ENCODE peak calls at places on chromosomes 1 and 21, in four cellular contexts. V is heart left ventricle; N is Calu3; R is CD8-positive, alpha-beta T cell. U is an unnamed sample.

GRCh38 chr1:177871633-177872562 is 98.0 kb downstream of the SEC16B start:
- DNase-seq in V (no peak), N (no peak), R (no peak), U (no peak)

GRCh38 chr1:40042337-40042736 is 1.8 kb downstream of the CAP1 start:
- DNase-seq in V (no peak), N (no peak), R (no peak), U (no peak)

GRCh38 chr1:205088341-205088740 is 4.1 kb upstream of the TMEM81 start:
- DNase-seq in V (no peak), N (no peak), R (no peak), U (no peak)

GRCh38 chr1:245026252-245026651 is 128.5 kb upstream of the KIF26B start:
- DNase-seq in V (no peak), N (no peak), R (no peak), U (no peak)

GRCh38 chr1:85135456-85135798 is 65.4 kb downstream of the SYDE2 start:
- DNase-seq in V (no peak), N (no peak), R (no peak), U (no peak)

GRCh38 chr1:233879841-233880240 is 24.6 kb upstream of the SLC35F3 start:
- DNase-seq in V (no peak), N (no peak), R (no peak), U (no peak)

GRCh38 chr1:186443638-186444037 is 17.3 kb downstream of the PDC start:
- DNase-seq in V (no peak), N (no peak), R (no peak), U (no peak)

GRCh38 chr1:63115527-63115926 is 206.8 kb upstream of the FOXD3 start:
- DNase-seq in V (no peak), N (no peak), R (no peak), U (no peak)

GRCh38 chr21:40830836-40831235 is 16.1 kb downstream of the DSCAM start:
- DNase-seq in V (no peak), N (no peak), R (no peak), U (no peak)

GRCh38 chr21:40829308-40829707 is 17.6 kb downstream of the DSCAM start:
- DNase-seq in V (no peak), N (no peak), R (no peak), U (no peak)

GRCh38 chr21:40832316-40832715 is 14.6 kb downstream of the DSCAM start:
- DNase-seq in V (no peak), N (no peak), R (no peak), U (no peak)

GRCh38 chr21:40827509-40827908 is 19.4 kb downstream of the DSCAM start:
- DNase-seq in V (no peak), N (no peak), R (no peak), U (no peak)

GRCh38 chr21:40829791-40830190 is 17.2 kb downstream of the DSCAM start:
- DNase-seq in V (no peak), N (no peak), R (no peak), U (no peak)
- TF ChIP-seq CTCF in V (no peak), N (no peak), R (no peak), U (no peak)

DNA sequence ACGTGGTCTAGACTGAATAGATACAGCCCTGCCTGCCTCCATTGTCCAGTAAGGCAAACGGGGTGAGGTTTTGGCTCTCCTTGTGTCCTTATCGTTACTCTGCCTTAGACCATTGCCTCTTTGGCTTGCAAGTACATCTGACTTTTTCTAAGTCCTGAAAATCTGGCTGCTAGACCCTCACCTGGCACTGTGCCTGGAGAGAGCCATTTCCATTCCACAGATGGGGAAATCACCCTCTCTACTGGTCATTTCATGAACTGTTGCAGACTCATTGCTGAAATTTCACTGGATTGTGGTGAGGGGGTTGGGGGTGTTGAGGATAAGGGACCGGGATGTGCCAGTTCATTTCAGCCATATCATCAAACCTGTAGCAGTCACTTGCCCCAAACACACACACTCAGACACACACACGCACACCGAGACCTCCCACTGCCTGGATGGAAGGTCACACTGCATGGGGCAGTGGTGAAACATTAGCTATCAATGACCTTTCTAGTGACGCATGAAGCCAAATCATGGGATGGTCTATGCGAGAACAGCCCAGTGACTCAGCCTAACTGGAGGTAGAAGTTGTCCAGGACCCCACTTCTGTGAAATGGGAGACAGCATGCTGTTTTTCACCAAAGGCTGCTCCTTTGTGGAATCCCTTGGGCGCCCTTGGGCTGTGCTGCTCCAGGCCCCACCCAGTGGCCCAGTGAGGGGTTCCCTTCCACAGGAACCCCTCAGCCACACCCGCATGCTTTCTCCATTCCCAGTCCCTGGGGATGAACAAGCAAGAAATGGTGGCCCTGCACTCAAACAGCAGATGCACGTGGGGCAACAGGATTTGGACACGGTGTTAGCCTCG is 34.9 kb upstream of the VASH2 start:
- DNase-seq in V (peak), N (peak), R (no peak), U (no peak)
- TF ChIP-seq CTCF in V (no peak), N (peak), R (no peak), U (no peak)

GRCh38 chr21:38806153-38806941 is 618 bp downstream of the ETS2 start:
- DNase-seq in V (peak), N (no peak), R (peak), U (no peak)

GRCh38 chr21:38806942-38807284 is 1.2 kb downstream of the ETS2 start:
- DNase-seq in V (no peak), N (no peak), R (no peak), U (no peak)

GRCh38 chr21:38804030-38804616 is 1.6 kb upstream of the ETS2 start:
- DNase-seq in V (no peak), N (no peak), R (no peak), U (no peak)

GRCh38 chr21:38804617-38805281 is 980 bp upstream of the ETS2 start:
- DNase-seq in V (peak), N (peak), R (peak), U (peak)

GRCh38 chr21:38805282-38806152 is at the start of gene ETS2:
- DNase-seq in V (peak), N (peak), R (peak), U (peak)
- TF ChIP-seq CTCF in V (no peak), N (no peak), R (no peak), U (peak)

DNA sequence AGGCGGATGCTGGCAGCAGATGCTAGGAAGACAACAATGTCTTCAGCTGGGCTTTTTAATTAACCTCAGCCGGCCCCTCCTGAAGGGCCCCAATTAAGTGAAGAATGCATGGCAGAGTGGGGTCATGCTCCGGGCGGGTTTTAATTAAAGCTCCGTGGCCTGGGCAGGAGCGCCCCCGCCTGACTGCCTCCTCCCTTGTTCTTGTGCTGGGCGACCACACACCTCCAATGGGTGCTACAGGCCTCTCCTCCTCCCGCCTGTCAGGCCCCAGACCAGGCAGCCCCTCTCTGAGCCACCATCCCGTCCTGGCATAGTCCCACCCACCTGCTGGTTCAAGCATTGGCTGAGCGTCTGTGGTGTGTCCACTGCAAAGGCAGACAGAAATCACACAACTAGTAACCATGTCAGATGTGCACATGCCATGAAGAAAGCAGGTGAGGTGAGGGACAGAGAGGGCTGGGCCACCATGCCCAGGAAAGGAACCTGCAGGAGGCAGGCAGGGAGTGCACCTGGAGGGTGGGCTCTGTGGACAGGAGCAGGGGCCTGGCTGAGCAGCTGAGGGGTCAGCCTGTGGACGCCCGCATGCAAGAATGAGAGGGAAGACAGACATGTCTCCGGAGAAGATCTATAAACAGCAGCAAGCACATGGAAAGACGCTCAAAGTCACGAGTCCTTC is 8.5 kb upstream of the ARF1 start:
- DNase-seq in V (no peak), N (peak), R (no peak), U (peak)
- TF ChIP-seq CTCF in V (no peak), N (no peak), R (no peak), U (no peak)

GRCh38 chr1:169266133-169266532 is 101.5 kb downstream of the NME7 start:
- DNase-seq in V (no peak), N (no peak), R (no peak), U (no peak)

GRCh38 chr1:169271094-169271493 is 96.5 kb downstream of the NME7 start:
- DNase-seq in V (no peak), N (no peak), R (no peak), U (no peak)
- TF ChIP-seq CTCF in V (no peak), N (peak), R (no peak), U (no peak)

DNA sequence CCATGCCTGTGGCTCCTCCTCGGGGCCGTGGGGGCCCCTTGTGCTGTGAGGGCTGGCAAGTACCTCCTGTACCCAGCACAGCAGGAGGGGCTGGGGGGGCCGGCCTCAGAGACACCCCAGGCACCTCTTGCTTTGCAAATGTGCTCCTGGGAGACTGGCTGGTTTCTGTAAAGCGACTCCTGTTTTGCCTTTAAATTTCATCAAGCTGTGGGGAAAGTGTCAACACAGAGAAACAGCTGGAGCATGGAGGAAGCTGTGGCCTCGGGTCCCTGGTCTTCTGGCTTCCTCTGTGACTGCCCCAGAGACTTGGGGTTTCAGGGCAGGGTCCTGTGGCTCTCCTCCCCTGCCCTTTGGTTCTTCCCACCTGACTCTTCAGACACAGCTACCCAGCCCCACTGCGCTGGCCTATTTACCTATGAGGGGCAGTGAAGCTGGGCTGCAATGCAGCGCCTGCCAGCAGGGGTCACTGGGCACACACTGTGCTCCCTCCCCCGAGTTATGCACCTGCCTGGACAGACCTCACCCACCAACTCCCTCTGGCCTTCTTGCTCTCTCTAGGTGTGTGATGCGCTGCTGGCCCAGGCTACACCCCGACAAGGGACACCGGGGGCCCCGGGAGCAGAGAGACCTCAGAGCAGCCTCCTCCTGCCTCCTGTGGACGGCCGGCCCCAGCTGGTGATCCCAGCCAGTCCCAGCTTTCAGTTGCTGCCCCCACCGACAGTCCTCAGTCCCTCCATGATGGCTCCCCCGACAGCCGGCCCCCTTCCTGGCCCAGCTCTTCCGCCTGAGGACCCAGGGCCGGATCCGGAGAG is 17.6 kb upstream of the PEX10 start:
- DNase-seq in V (no peak), N (no peak), R (no peak), U (no peak)
- TF ChIP-seq CTCF in V (no peak), N (no peak), R (no peak), U (peak)

DNA sequence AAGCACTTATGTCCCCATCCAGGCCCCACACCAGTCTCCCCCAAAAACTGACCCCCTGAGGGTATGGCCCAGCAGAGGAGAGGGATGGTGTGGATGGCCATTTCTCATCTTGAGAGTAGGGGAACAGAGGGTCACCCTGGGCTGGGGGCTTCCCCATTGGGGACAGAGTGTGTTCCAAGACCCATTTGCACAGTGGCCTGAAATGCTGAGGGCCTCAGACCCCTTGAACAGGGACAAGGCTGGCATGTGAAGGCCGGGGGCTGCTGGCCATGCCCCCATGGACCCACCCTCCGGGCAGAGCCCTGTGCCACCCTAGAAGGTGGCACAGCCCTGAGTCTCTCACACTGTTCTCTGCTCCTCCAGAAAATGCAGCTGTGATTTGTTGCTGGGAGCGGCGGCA is 8.0 kb downstream of the CTRC start:
- DNase-seq in V (no peak), N (no peak), R (no peak), U (no peak)
- TF ChIP-seq CTCF in V (no peak), N (no peak), R (no peak), U (no peak)

GRCh38 chr21:21690068-21690665 is 692.0 kb downstream of the NCAM2 start:
- DNase-seq in V (no peak), N (no peak), R (no peak), U (no peak)

DNA sequence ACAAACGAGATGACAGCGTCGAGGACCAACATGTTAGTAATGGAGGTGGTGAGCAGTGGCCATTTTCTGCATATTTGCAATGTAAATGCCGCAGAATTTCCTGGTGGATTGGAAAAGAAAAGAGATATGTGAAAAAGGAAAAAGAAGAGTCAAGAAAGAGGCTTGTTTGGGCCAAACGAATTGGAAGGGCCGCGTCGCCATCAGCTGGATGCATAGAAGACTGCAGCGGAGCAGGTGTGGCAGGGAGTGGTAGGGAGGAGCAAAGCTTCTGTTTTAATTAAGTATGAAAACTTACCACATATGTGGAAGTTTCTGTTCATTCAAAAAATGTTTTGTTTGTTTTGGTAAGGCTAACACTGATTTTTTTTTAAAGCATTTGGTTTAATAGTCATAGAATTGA is 690.7 kb downstream of the NCAM2 start:
- DNase-seq in V (no peak), N (no peak), R (no peak), U (no peak)
- TF ChIP-seq CTCF in V (no peak), N (no peak), R (no peak), U (no peak)